ENCODE peak calls at places on chromosomes 16 and 17, in eight cellular contexts. Z is non-pigmented ciliary epithelial cell; J is HCEC 1CT; D is NB4; K is CD4-positive, CD25-positive, alpha-beta regulatory T cell; U is AG04450; H is neuronal stem cell; I is activated T-helper 1 cell treated with anti-CD3 and anti-CD28 coated beads, Interleukin-2, amount 50 U/mL, for 16 hours. N is an unnamed sample.

GRCh38 chr17:77382356-77382911 is 241.7 kb downstream of the SEC14L1 start:
- DNase-seq in Z (no peak), J (no peak), D (no peak), K (peak), U (no peak), H (no peak), I (no peak), N (no peak)

GRCh38 chr17:8122923-8123694 is 797 bp downstream of the HES7 start:
- DNase-seq in Z (no peak), J (peak), D (peak), K (peak), U (no peak), H (peak), I (no peak), N (no peak)

GRCh38 chr17:45775148-45775547 is 9.0 kb upstream of the CRHR1 start:
- DNase-seq in Z (no peak), J (no peak), D (no peak), K (no peak), U (no peak), H (no peak), I (no peak), N (no peak)

GRCh38 chr16:31371619-31372484 is 16.9 kb downstream of the ITGAX start:
- DNase-seq in Z (no peak), J (no peak), D (no peak), K (no peak), U (no peak), H (no peak), I (no peak), N (no peak)

GRCh38 chr16:69112285-69113129 is 7.1 kb downstream of the HAS3 start:
- DNase-seq in Z (no peak), J (no peak), D (peak), K (peak), U (no peak), H (peak), I (no peak), N (no peak)

GRCh38 chr16:28522792-28523191 is 16.0 kb downstream of the NUPR1 start:
- DNase-seq in Z (no peak), J (no peak), D (no peak), K (no peak), U (no peak), H (no peak), I (no peak), N (no peak)

GRCh38 chr17:44605116-44605505 is 47.8 kb downstream of the FZD2 start:
- DNase-seq in Z (no peak), J (no peak), D (no peak), K (no peak), U (no peak), H (no peak), I (no peak), N (no peak)

GRCh38 chr17:53627511-53627910 is 195.2 kb upstream of the KIF2B start:
- DNase-seq in Z (peak), J (peak), D (no peak), K (no peak), U (no peak), H (no peak), I (no peak), N (no peak)

GRCh38 chr16:81610144-81610842 is 165.7 kb downstream of the CMIP start:
- DNase-seq in Z (no peak), J (peak), D (no peak), K (no peak), U (no peak), H (no peak), I (no peak), N (no peak)

GRCh38 chr17:10617120-10617505 is 40.0 kb downstream of the MYH3 start:
- DNase-seq in Z (no peak), J (no peak), D (no peak), K (no peak), U (no peak), H (no peak), I (no peak), N (no peak)

GRCh38 chr16:1174477-1175357 is 21.8 kb downstream of the CACNA1H start:
- DNase-seq in Z (no peak), J (peak), D (no peak), K (no peak), U (no peak), H (no peak), I (no peak), N (no peak)

GRCh38 chr17:35841505-35841904 is 27.2 kb downstream of the HEATR9 start:
- DNase-seq in Z (peak), J (peak), D (no peak), K (no peak), U (no peak), H (no peak), I (no peak), N (no peak)